ENCODE peak calls at places on chromosomes 5 and 9, in nine cellular contexts. V, E, P, I, X, K, G, R and J are unnamed samples.

GRCh38 chr9:90966475-90967150 is 165.0 kb downstream of the SYK start:
- DNase-seq in P (no peak), R (no peak), I (peak; percentile 50), X (no peak), V (no peak), K (peak; percentile 44), G (no peak), E (peak; percentile 34), J (peak; percentile 25)

GRCh38 chr9:72983512-72984021 is 30.7 kb upstream of the ALDH1A1 start:
- DNase-seq in E (peak; percentile 32), I (no peak), K (no peak), R (no peak), P (no peak), G (no peak), V (no peak), X (no peak), J (no peak)

GRCh38 chr5:52840286-52841050 is 52.8 kb downstream of the ITGA1 start:
- DNase-seq in G (no peak), V (no peak), P (no peak), I (peak; percentile 42), R (no peak), E (peak; percentile 58), X (no peak), K (peak; percentile 72), J (peak; percentile 66)

GRCh38 chr5:138454121-138454520 is 11.2 kb upstream of the EGR1 start:
- DNase-seq in X (no peak), V (no peak), I (no peak), K (no peak), P (no peak), E (no peak), R (no peak), G (no peak), J (no peak)

GRCh38 chr9:130237071-130237470 is 28.5 kb upstream of the HMCN2 start:
- DNase-seq in X (no peak), R (no peak), I (no peak), P (no peak), G (no peak), K (no peak), V (no peak), E (no peak), J (peak; percentile 39)

GRCh38 chr5:39055027-39055759 is 19.0 kb downstream of the RICTOR start:
- DNase-seq in I (no peak), R (no peak), K (no peak), X (no peak), V (no peak), G (no peak), E (no peak), P (no peak), J (no peak)

GRCh38 chr5:32087086-32088082 is 86.7 kb downstream of the GOLPH3 start:
- DNase-seq in X (no peak), P (no peak), K (no peak), R (no peak), E (no peak), I (no peak), V (no peak), G (no peak), J (no peak)

GRCh38 chr5:141914154-141914743 is 9.4 kb upstream of the DELE1 start:
- DNase-seq in X (peak; percentile 25), E (peak; percentile 23), P (no peak), I (peak; percentile 48), V (no peak), R (no peak), K (no peak), G (peak; percentile 8), J (no peak)

GRCh38 chr9:16331527-16331926 is 538.9 kb downstream of the BNC2 start:
- DNase-seq in V (no peak), I (no peak), E (no peak), X (no peak), R (no peak), G (no peak), K (no peak), P (no peak), J (no peak)

GRCh38 chr5:154567155-154567554 is 89.1 kb upstream of the HAND1 start:
- DNase-seq in X (no peak), K (no peak), P (no peak), G (no peak), V (no peak), I (no peak), R (no peak), E (no peak), J (no peak)

GRCh38 chr9:12784461-12785250 is 9.8 kb downstream of the LURAP1L start:
- DNase-seq in K (peak; percentile 96), X (no peak), V (peak; percentile 82), R (peak; percentile 95), I (no peak), E (peak; percentile 56), G (no peak), P (peak; percentile 96), J (peak; percentile 91)

GRCh38 chr9:136145580-136145979 is 26.9 kb upstream of the TMEM250 start:
- DNase-seq in V (no peak), P (no peak), E (no peak), K (no peak), I (no peak), R (no peak), X (no peak), G (no peak), J (no peak)

GRCh38 chr9:137717776-137718327 is 99.0 kb downstream of the EHMT1 start:
- DNase-seq in K (no peak), G (no peak), V (no peak), X (no peak), E (no peak), R (no peak), I (no peak), P (no peak), J (no peak)

GRCh38 chr9:70933318-70933717 is 188.1 kb downstream of the TRPM3 start:
- DNase-seq in K (no peak), G (no peak), V (no peak), R (no peak), P (no peak), X (no peak), E (peak; percentile 40), I (peak; percentile 39), J (no peak)

GRCh38 chr5:102958481-102959011 is 161.4 kb downstream of the GIN1 start:
- DNase-seq in G (no peak), V (peak; percentile 22), P (no peak), E (peak; percentile 56), R (no peak), K (peak; percentile 46), I (no peak), X (no peak), J (peak; percentile 49)

GRCh38 chr5:135060021-135060420 is 26.0 kb upstream of the PITX1 start:
- DNase-seq in K (no peak), P (no peak), G (no peak), E (no peak), X (no peak), R (no peak), I (no peak), V (no peak), J (no peak)

GRCh38 chr5:81425569-81425968 is 31.6 kb upstream of the ACOT12 start:
- DNase-seq in R (peak; percentile 43), X (peak; percentile 7), P (peak; percentile 10), V (no peak), I (peak; percentile 27), K (no peak), G (peak; percentile 9), E (peak; percentile 64), J (peak; percentile 54)

GRCh38 chr5:135551593-135552447 is 16.1 kb upstream of the NEUROG1 start:
- DNase-seq in V (no peak), R (peak; percentile 80), X (peak; percentile 82), E (peak; percentile 83), G (peak; percentile 18), I (peak; percentile 85), K (peak; percentile 68), P (peak; percentile 30), J (peak; percentile 66)

GRCh38 chr9:134152488-134152887 is 11.9 kb downstream of the RNU6ATAC start:
- DNase-seq in V (no peak), P (no peak), R (no peak), I (no peak), E (no peak), K (no peak), G (no peak), X (no peak), J (no peak)

GRCh38 chr9:131709741-131710499 is 30.0 kb downstream of the RAPGEF1 start:
- DNase-seq in I (peak; percentile 35), K (peak; percentile 18), E (peak; percentile 50), R (no peak), G (no peak), V (no peak), X (peak; percentile 38), P (no peak), J (peak; percentile 34)

GRCh38 chr5:172973127-172973916 is 10.2 kb upstream of the ATP6V0E1 start:
- DNase-seq in G (no peak), K (peak; percentile 72), P (peak; percentile 65), I (no peak), E (peak; percentile 88), X (no peak), R (no peak), V (no peak), J (no peak)

GRCh38 chr9:126504977-126505455 is 108.7 kb upstream of the LMX1B start:
- DNase-seq in R (no peak), X (no peak), I (no peak), V (no peak), G (no peak), P (no peak), E (no peak), K (no peak), J (no peak)

GRCh38 chr5:135488727-135489465 is 36.7 kb upstream of the TIFAB start:
- DNase-seq in E (peak; percentile 67), G (peak; percentile 60), V (peak; percentile 10), R (peak; percentile 24), X (no peak), K (peak; percentile 62), P (peak; percentile 25), I (peak; percentile 87), J (peak; percentile 69)

GRCh38 chr5:129104910-129105455 is 10.4 kb downstream of the ISOC1 start:
- DNase-seq in I (no peak), E (no peak), X (no peak), P (no peak), R (no peak), K (no peak), V (no peak), G (no peak), J (no peak)

GRCh38 chr5:88290801-88291200 is 22.2 kb upstream of the TMEM161B start:
- DNase-seq in X (no peak), V (no peak), E (no peak), I (no peak), R (no peak), K (peak; percentile 27), G (no peak), P (peak; percentile 11), J (peak; percentile 54)

GRCh38 chr5:135887447-135887864 is 8.2 kb downstream of the IL9 start:
- DNase-seq in P (peak; percentile 8), R (peak; percentile 87), K (peak; percentile 53), X (peak; percentile 77), I (peak; percentile 80), E (peak; percentile 77), V (no peak), G (peak; percentile 25), J (peak; percentile 38)

GRCh38 chr5:177426566-177427210 is at the start of gene GRK6:
- DNase-seq in R (peak; percentile 61), E (no peak), K (peak; percentile 10), G (no peak), I (peak; percentile 69), V (no peak), X (peak; percentile 79), P (no peak), J (peak; percentile 18)